ENCODE peak calls at places on chromosomes 12 and 14, in nine cellular contexts. T, A, J, F, L, G, E, Q and K are unnamed samples.

GRCh38 chr12:128690641-128691040 is 133.1 kb downstream of the SLC15A4 start:
- DNase-seq in T (no peak), A (no peak), J (no peak), F (no peak), L (no peak), G (no peak), E (no peak), Q (no peak), K (no peak)

GRCh38 chr12:3743803-3744202 is 9.1 kb downstream of the CRACR2A start:
- DNase-seq in T (no peak), A (no peak), J (no peak), F (no peak), L (no peak), G (no peak), E (peak; percentile 39), Q (no peak), K (no peak)

GRCh38 chr12:47088021-47088944 is 8.5 kb upstream of the AMIGO2 start:
- DNase-seq in T (peak; percentile 53), A (peak; percentile 84), J (no peak), F (no peak), L (no peak), G (no peak), E (no peak), Q (no peak), K (no peak)

GRCh38 chr12:93699271-93700141 is 22.3 kb downstream of the CRADD start:
- DNase-seq in T (peak; percentile 71), A (no peak), J (no peak), F (no peak), L (no peak), G (no peak), E (no peak), Q (no peak), K (no peak)

GRCh38 chr12:104292872-104293794 is 10.4 kb upstream of the EID3 start:
- DNase-seq in T (no peak), A (no peak), J (no peak), F (no peak), L (no peak), G (no peak), E (no peak), Q (no peak), K (no peak)

GRCh38 chr12:32566663-32567634 is 112.2 kb upstream of the DNM1L start:
- DNase-seq in T (no peak), A (no peak), J (no peak), F (peak; percentile 13), L (no peak), G (no peak), E (no peak), Q (no peak), K (no peak)

GRCh38 chr12:46556105-46556559 is 183.6 kb upstream of the SLC38A2 start:
- DNase-seq in T (peak; percentile 87), A (no peak), J (no peak), F (no peak), L (no peak), G (no peak), E (no peak), Q (no peak), K (no peak)

GRCh38 chr12:9820281-9820930 is 6.9 kb upstream of the KLRF1 start:
- DNase-seq in T (no peak), A (no peak), J (peak; percentile 15), F (no peak), L (no peak), G (no peak), E (no peak), Q (no peak), K (no peak)

GRCh38 chr14:100238419-100239199 is at the start of gene YY1:
- DNase-seq in T (peak; percentile 93), A (peak; percentile 99), J (peak; percentile 100), F (peak; percentile 92), L (peak; percentile 99), G (peak; percentile 100), E (peak; percentile 82), Q (peak; percentile 86), K (peak; percentile 99)

GRCh38 chr14:100237735-100238418 is 1.1 kb upstream of the YY1 start:
- DNase-seq in T (peak; percentile 34), A (peak; percentile 79), J (no peak), F (no peak), L (peak; percentile 58), G (peak; percentile 52), E (no peak), Q (no peak), K (peak; percentile 68)

GRCh38 chr14:100240725-100241032 is 1.7 kb downstream of the YY1 start:
- DNase-seq in T (no peak), A (no peak), J (no peak), F (no peak), L (no peak), G (no peak), E (no peak), Q (no peak), K (no peak)

GRCh38 chr14:100239840-100240724 is 1.1 kb downstream of the YY1 start:
- DNase-seq in T (peak; percentile 75), A (peak; percentile 96), J (peak; percentile 98), F (no peak), L (peak; percentile 89), G (peak; percentile 89), E (no peak), Q (peak; percentile 63), K (peak; percentile 94)

DNA sequence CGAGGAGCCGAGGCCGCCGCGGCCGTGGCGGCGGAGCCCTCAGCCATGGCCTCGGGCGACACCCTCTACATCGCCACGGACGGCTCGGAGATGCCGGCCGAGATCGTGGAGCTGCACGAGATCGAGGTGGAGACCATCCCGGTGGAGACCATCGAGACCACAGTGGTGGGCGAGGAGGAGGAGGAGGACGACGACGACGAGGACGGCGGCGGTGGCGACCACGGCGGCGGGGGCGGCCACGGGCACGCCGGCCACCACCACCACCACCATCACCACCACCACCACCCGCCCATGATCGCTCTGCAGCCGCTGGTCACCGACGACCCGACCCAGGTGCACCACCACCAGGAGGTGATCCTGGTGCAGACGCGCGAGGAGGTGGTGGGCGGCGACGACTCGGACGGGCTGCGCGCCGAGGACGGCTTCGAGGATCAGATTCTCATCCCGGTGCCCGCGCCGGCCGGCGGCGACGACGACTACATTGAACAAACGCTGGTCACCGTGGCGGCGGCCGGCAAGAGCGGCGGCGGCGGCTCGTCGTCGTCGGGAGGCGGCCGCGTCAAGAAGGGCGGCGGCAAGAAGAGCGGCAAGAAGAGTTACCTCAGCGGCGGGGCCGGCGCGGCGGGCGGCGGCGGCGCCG is 376 bp downstream of the YY1 start:
- DNase-seq in T (no peak), A (peak; percentile 74), J (peak; percentile 92), F (no peak), L (peak; percentile 38), G (no peak), E (no peak), Q (peak; percentile 14), K (peak; percentile 81)
- TF ChIP-seq POLR2AphosphoS5 in T (no peak), A (no peak), J (no peak), F (peak; percentile 13), L (no peak), G (no peak), E (peak; percentile 37), Q (no peak), K (no peak)

DNA sequence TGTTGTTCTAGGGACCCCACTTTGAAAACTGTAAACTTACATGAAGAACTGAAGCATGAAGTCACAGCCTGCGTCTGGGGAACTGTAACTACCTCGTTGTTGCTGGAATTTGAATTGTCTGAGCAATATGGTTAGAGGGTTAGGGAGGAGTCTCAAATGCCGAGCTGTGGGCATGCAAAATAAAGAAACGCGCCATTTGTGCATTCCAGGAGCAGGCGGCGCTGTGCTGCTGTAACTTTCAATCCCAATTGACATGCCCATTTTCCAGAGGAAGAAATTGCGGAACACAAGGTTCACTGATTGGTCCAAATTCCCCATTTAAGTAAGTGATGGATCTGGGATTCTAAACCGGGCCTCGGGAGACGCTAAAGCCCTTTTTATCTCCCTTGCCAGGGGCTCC is 61.3 kb downstream of the ZNF664 start:
- DNase-seq in T (peak; percentile 7), A (no peak), J (no peak), F (no peak), L (no peak), G (no peak), E (no peak), Q (no peak), K (no peak)
- TF ChIP-seq EP300 in T (no peak), A (no peak), J (no peak), F (no peak), L (no peak), G (no peak), E (no peak), Q (no peak), K (no peak)

GRCh38 chr12:6606331-6607131 is 648 bp downstream of the CHD4 start:
- DNase-seq in T (peak; percentile 31), A (peak; percentile 89), J (peak; percentile 91), F (no peak), L (peak; percentile 72), G (peak; percentile 59), E (no peak), Q (peak; percentile 74), K (no peak)

GRCh38 chr12:6608592-6609311 is 1.6 kb upstream of the CHD4 start:
- DNase-seq in T (peak; percentile 68), A (peak; percentile 81), J (no peak), F (no peak), L (no peak), G (no peak), E (no peak), Q (no peak), K (peak; percentile 81)

GRCh38 chr12:6605425-6606330 is 1.5 kb downstream of the CHD4 start:
- DNase-seq in T (no peak), A (peak; percentile 75), J (no peak), F (no peak), L (no peak), G (no peak), E (no peak), Q (no peak), K (peak; percentile 74)

GRCh38 chr12:6604254-6605029 is 2.7 kb downstream of the CHD4 start:
- DNase-seq in T (no peak), A (no peak), J (no peak), F (no peak), L (peak; percentile 35), G (no peak), E (no peak), Q (no peak), K (no peak)

GRCh38 chr12:6607751-6608591 is 792 bp upstream of the CHD4 start:
- DNase-seq in T (peak; percentile 56), A (peak; percentile 82), J (no peak), F (no peak), L (peak; percentile 76), G (peak; percentile 74), E (peak; percentile 67), Q (peak; percentile 68), K (no peak)
- H3K4me3 ChIP-seq in T (no peak overlapping the region), A (no peak overlapping the region), J (no peak overlapping the region), F (peak overlapping the region; percentile 17), L (no peak overlapping the region), G (no peak overlapping the region), E (no peak overlapping the region), Q (peak overlapping the region; percentile 0), K (no peak overlapping the region)

GRCh38 chr14:74942608-74943007 is 12.8 kb downstream of the PGF start:
- DNase-seq in T (no peak), A (no peak), J (no peak), F (no peak), L (no peak), G (no peak), E (no peak), Q (peak; percentile 34), K (no peak)
- TF ChIP-seq POLR2AphosphoS5 in T (no peak), A (no peak), J (no peak), F (no peak), L (no peak), G (no peak), E (no peak), Q (no peak), K (no peak)

GRCh38 chr12:76554411-76555225 is 5.0 kb downstream of the OSBPL8 start:
- DNase-seq in T (no peak), A (no peak), J (no peak), F (no peak), L (no peak), G (no peak), E (no peak), Q (no peak), K (no peak)
- TF ChIP-seq EP300 in T (no peak), A (no peak), J (no peak), F (no peak), L (no peak), G (no peak), E (no peak), Q (no peak), K (no peak)